ENCODE peak calls at places on chromosomes 6 and 20, in seven cellular contexts. H is adipocyte; O is WTC11; T is Calu3; C is GF-D8; J is naive B cell; V is effector memory CD8-positive, alpha-beta T cell. F is an unnamed sample.
A peak's percentile ranks its signal among the peaks of the same experiment; 100 is the strongest.

GRCh38 chr20:40319741-40320499 is 369.1 kb downstream of the MAFB start:
- DNase-seq in O (no peak), C (no peak), T (no peak), V (no peak), J (no peak), H (no peak), F (no peak)

GRCh38 chr20:35963878-35964277 is 4.5 kb upstream of the CNBD2 start:
- DNase-seq in T (no peak), C (no peak), J (no peak), O (no peak), H (no peak), V (no peak), F (no peak)

GRCh38 chr20:23156170-23156841 is 70.2 kb upstream of the CD93 start:
- DNase-seq in J (no peak), O (no peak), H (peak; percentile 66), C (peak; percentile 35), T (no peak), V (no peak), F (peak; percentile 78)

GRCh38 chr6:45423111-45423900 is 45.6 kb upstream of the SUPT3H start:
- DNase-seq in O (peak; percentile 53), J (no peak), V (peak; percentile 12), C (peak; percentile 31), H (peak; percentile 73), T (no peak), F (no peak)

GRCh38 chr6:16872543-16873230 is 111.4 kb upstream of the ATXN1 start:
- DNase-seq in H (no peak), C (peak; percentile 25), O (no peak), T (no peak), J (no peak), V (no peak), F (no peak)

GRCh38 chr20:35467339-35468224 is 12.2 kb downstream of the CEP250 start:
- DNase-seq in H (peak; percentile 52), V (no peak), J (no peak), T (no peak), C (no peak), O (no peak), F (peak; percentile 21)

GRCh38 chr20:32556312-32557184 is 28.6 kb downstream of the NOL4L start:
- DNase-seq in T (no peak), V (no peak), C (no peak), H (no peak), O (no peak), J (no peak), F (no peak)

GRCh38 chr20:32512047-32512385 is 73.1 kb downstream of the NOL4L start:
- DNase-seq in J (no peak), V (no peak), T (no peak), C (no peak), H (no peak), O (no peak), F (no peak)

GRCh38 chr20:555933-556332 is 12.3 kb upstream of the CSNK2A1 start:
- DNase-seq in J (no peak), T (no peak), O (no peak), V (no peak), C (no peak), H (no peak), F (no peak)

GRCh38 chr6:13813621-13814175 is 659 bp downstream of the MCUR1 start:
- DNase-seq in H (peak; percentile 85), V (no peak), O (peak; percentile 84), T (peak; percentile 43), J (no peak), C (peak; percentile 27), F (peak; percentile 37)

GRCh38 chr6:151179321-151179720 is 60.4 kb upstream of the AKAP12 start:
- DNase-seq in J (no peak), T (no peak), H (peak; percentile 72), O (no peak), V (no peak), C (no peak), F (no peak)

GRCh38 chr6:49668083-49668511 is 31.5 kb upstream of the RHAG start:
- DNase-seq in V (no peak), O (no peak), C (no peak), H (no peak), T (no peak), J (no peak), F (no peak)

GRCh38 chr20:17583126-17583525 is 13.3 kb downstream of the DSTN start:
- DNase-seq in V (no peak), O (no peak), C (no peak), H (no peak), J (no peak), T (no peak), F (no peak)

GRCh38 chr6:166360243-166361079 is 18.1 kb upstream of the SFT2D1 start:
- DNase-seq in V (no peak), O (no peak), C (peak; percentile 93), J (no peak), H (peak; percentile 10), T (no peak), F (no peak)

GRCh38 chr6:16471222-16471784 is 232.9 kb downstream of the GMPR start:
- DNase-seq in T (no peak), V (peak; percentile 23), O (no peak), H (peak; percentile 29), J (peak; percentile 9), C (no peak), F (no peak)

GRCh38 chr6:37547564-37548061 is 47.9 kb upstream of the CCDC167 start:
- DNase-seq in T (no peak), H (no peak), V (peak; percentile 28), C (no peak), O (no peak), J (peak; percentile 51), F (no peak)

GRCh38 chr6:138032571-138032970 is 74.6 kb downstream of the PERP start:
- DNase-seq in C (no peak), T (no peak), J (no peak), V (no peak), O (no peak), H (no peak), F (no peak)

GRCh38 chr20:13694420-13695150 is 55.9 kb upstream of the TASP1 start:
- DNase-seq in J (no peak), O (no peak), H (peak; percentile 15), T (no peak), V (no peak), C (no peak), F (no peak)

GRCh38 chr6:65557224-65557623 is 149.8 kb downstream of the EYS start:
- DNase-seq in O (no peak), J (no peak), T (no peak), V (no peak), C (no peak), H (no peak), F (no peak)

GRCh38 chr6:151191477-151191995 is 48.2 kb upstream of the AKAP12 start:
- DNase-seq in V (no peak), T (no peak), H (no peak), C (no peak), J (no peak), O (no peak), F (no peak)

GRCh38 chr20:18669241-18670019 is 81.6 kb downstream of the DTD1 start:
- DNase-seq in C (no peak), T (no peak), J (no peak), O (peak; percentile 25), V (no peak), H (no peak), F (no peak)

GRCh38 chr20:11522359-11522758 is 395.3 kb upstream of the BTBD3 start:
- DNase-seq in C (no peak), T (no peak), H (peak; percentile 50), V (no peak), O (no peak), J (no peak), F (no peak)

GRCh38 chr20:17995967-17996819 is 27.4 kb downstream of the MGME1 start:
- DNase-seq in C (no peak), O (no peak), T (peak; percentile 6), H (peak; percentile 89), J (peak; percentile 54), V (peak; percentile 63), F (peak; percentile 26)

GRCh38 chr6:30013296-30013922 is 47.7 kb upstream of the POLR1H start:
- DNase-seq in C (no peak), V (peak; percentile 17), T (no peak), H (peak; percentile 34), J (peak; percentile 35), O (peak; percentile 38), F (no peak)

GRCh38 chr20:38790210-38791053 is 15.1 kb upstream of the PPP1R16B start:
- DNase-seq in J (peak; percentile 38), O (peak; percentile 67), V (peak; percentile 33), C (no peak), T (peak; percentile 22), H (peak; percentile 81), F (peak; percentile 68)